ENCODE peak calls at places on chromosomes 3 and 15, in seven cellular contexts. P is GM12878, N is tibial nerve, H is H54, B is upper lobe of left lung, I is transverse colon, E is HCT116. V is an unnamed sample.

GRCh38 chr3:14867936-14868570 is 49.3 kb downstream of the FGD5 start:
- DNase-seq in E (no peak), B (no peak), H (no peak), I (no peak), P (no peak), N (no peak), V (no peak)

GRCh38 chr15:51493892-51494291 is 128.7 kb downstream of the DMXL2 start:
- DNase-seq in N (no peak), H (no peak), I (no peak), E (no peak), P (no peak), B (no peak), V (no peak)

GRCh38 chr3:136250862-136251460 is 821 bp downstream of the PCCB start:
- DNase-seq in E (no peak), N (peak; percentile 53), I (peak; percentile 69), H (no peak), B (peak; percentile 82), P (peak; percentile 16), V (peak; percentile 74)

GRCh38 chr3:38088679-38089078 is 48.2 kb downstream of the ACAA1 start:
- DNase-seq in N (no peak), I (no peak), P (no peak), B (no peak), H (no peak), E (no peak), V (no peak)

GRCh38 chr3:128313181-128313725 is 153.4 kb downstream of the DNAJB8 start:
- DNase-seq in I (no peak), B (no peak), E (no peak), N (no peak), H (no peak), P (no peak), V (no peak)

GRCh38 chr3:195263193-195263924 is 7.6 kb downstream of the XXYLT1 start:
- DNase-seq in H (no peak), B (no peak), N (no peak), I (no peak), P (no peak), E (no peak), V (no peak)

GRCh38 chr3:103295974-103296570 is 861.3 kb downstream of the ZPLD1 start:
- DNase-seq in H (no peak), E (peak; percentile 19), P (no peak), N (no peak), I (no peak), B (no peak), V (no peak)

GRCh38 chr3:134242649-134243637 is 7.7 kb downstream of the RYK start:
- DNase-seq in N (peak; percentile 18), E (peak; percentile 47), I (no peak), B (no peak), P (no peak), H (peak; percentile 40), V (no peak)

GRCh38 chr3:128770387-128770786 is 44.4 kb downstream of the RAB7A start:
- DNase-seq in E (no peak), B (no peak), H (no peak), P (no peak), N (no peak), I (no peak), V (no peak)

GRCh38 chr3:14680716-14681115 is 5.8 kb downstream of the C3orf20 start:
- DNase-seq in B (no peak), P (no peak), E (no peak), H (no peak), I (no peak), N (no peak), V (no peak)

GRCh38 chr15:37038036-37038715 is 62.2 kb downstream of the MEIS2 start:
- DNase-seq in P (no peak), E (no peak), B (no peak), N (no peak), H (no peak), I (no peak), V (no peak)

GRCh38 chr15:45377630-45378148 is 655 bp downstream of the GATM start:
- DNase-seq in I (peak; percentile 46), H (no peak), N (peak; percentile 18), B (no peak), E (no peak), P (no peak), V (peak; percentile 69)

GRCh38 chr3:64827391-64827790 is 139.6 kb upstream of the ADAMTS9 start:
- DNase-seq in P (no peak), I (no peak), B (no peak), N (no peak), H (no peak), E (no peak), V (no peak)

GRCh38 chr3:197541756-197542539 is 13.8 kb downstream of the BDH1 start:
- DNase-seq in H (peak; percentile 93), N (peak; percentile 58), I (no peak), B (no peak), P (no peak), E (no peak), V (no peak)

DNA sequence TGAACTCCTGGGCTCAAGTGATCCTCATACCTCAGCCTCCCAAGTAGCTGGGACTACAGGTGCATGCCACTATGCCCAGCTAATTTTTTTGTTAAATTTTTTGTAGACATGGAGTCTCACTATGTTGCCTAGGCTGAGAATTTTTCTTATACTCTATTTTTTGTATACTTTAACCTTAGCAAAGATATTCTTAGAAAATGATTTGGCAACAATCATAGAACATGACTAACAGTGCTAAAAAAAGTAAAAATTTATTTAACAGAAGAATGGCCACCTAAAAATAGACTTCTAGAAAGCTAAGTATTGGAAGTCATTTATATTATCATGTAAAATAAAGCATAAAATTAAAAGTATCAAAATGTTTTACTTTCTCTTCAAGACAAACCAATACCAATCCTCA is 322.3 kb downstream of the PLCL2 start:
- DNase-seq in P (no peak), H (no peak), E (no peak), B (no peak), N (no peak), I (no peak), V (no peak)
- TF ChIP-seq POLR2A in P (no peak), H (no peak), E (no peak), B (no peak), N (no peak), I (no peak), V (no peak)

GRCh38 chr15:101251830-101252820 is at the start of gene CHSY1:
- DNase-seq in P (peak; percentile 57), B (peak; percentile 90), H (peak; percentile 71), I (peak; percentile 93), N (peak; percentile 91), E (peak; percentile 76), V (peak; percentile 94)
- TF ChIP-seq POLR2A in P (peak; percentile 87), B (peak; percentile 61), H (peak; percentile 92), I (peak; percentile 67), N (peak; percentile 78), E (peak; percentile 51), V (peak; percentile 18)

DNA sequence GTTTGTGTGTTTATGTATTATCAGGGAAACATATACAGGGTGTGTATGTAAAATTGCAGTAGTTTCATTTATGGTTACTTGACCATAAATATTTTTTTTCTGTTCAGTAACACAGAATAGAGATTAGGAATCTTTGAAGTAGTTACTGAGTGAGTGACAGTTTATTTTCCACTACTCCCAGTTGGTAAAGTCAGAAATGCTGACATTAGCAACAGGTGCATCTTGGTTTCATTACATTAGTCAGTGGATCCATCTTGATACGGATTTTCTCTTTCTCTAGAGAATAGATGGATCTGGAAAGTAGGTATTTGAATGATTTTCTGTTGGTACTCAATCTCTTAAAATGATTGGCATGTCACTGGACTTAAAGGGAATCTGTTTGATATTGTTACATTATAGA is 6.0 kb downstream of the UBE2E2 start:
- DNase-seq in I (no peak), H (no peak), E (no peak), B (no peak), N (no peak), P (no peak), V (no peak)
- TF ChIP-seq POLR2A in I (no peak), H (no peak), E (no peak), B (no peak), N (no peak), P (no peak), V (no peak)

GRCh38 chr3:149971403-149972075 is 844 bp upstream of the PFN2 start:
- DNase-seq in N (peak; percentile 39), B (peak; percentile 54), I (peak; percentile 58), H (peak; percentile 34), E (peak; percentile 49), P (no peak), V (peak; percentile 66)

GRCh38 chr3:149968216-149968615 is 2.5 kb downstream of the PFN2 start:
- DNase-seq in P (no peak), E (no peak), H (no peak), I (no peak), B (no peak), N (no peak), V (no peak)

GRCh38 chr3:149969945-149970715 is 565 bp downstream of the PFN2 start:
- DNase-seq in E (peak; percentile 73), B (peak; percentile 84), N (peak; percentile 63), I (peak; percentile 92), H (peak; percentile 17), P (peak; percentile 39), V (peak; percentile 85)

GRCh38 chr3:149969110-149969944 is 1.4 kb downstream of the PFN2 start:
- DNase-seq in E (peak; percentile 57), I (peak; percentile 31), H (peak; percentile 40), P (no peak), N (peak; percentile 57), B (peak; percentile 32), V (peak; percentile 28)

GRCh38 chr3:149970716-149971402 is at the start of gene PFN2:
- DNase-seq in N (peak; percentile 28), B (peak; percentile 48), E (peak; percentile 37), I (peak; percentile 70), H (peak; percentile 40), P (no peak), V (peak; percentile 73)
- TF ChIP-seq POLR2A in N (no peak), B (no peak), E (no peak), I (peak; percentile 34), H (peak; percentile 77), P (peak; percentile 53), V (no peak)

GRCh38 chr3:16547958-16548357 is 34.5 kb upstream of the RFTN1 start:
- DNase-seq in N (no peak), B (no peak), H (no peak), E (no peak), I (no peak), P (no peak), V (no peak)
- TF ChIP-seq POLR2A in N (no peak), B (no peak), H (no peak), E (no peak), I (no peak), P (no peak), V (no peak)

DNA sequence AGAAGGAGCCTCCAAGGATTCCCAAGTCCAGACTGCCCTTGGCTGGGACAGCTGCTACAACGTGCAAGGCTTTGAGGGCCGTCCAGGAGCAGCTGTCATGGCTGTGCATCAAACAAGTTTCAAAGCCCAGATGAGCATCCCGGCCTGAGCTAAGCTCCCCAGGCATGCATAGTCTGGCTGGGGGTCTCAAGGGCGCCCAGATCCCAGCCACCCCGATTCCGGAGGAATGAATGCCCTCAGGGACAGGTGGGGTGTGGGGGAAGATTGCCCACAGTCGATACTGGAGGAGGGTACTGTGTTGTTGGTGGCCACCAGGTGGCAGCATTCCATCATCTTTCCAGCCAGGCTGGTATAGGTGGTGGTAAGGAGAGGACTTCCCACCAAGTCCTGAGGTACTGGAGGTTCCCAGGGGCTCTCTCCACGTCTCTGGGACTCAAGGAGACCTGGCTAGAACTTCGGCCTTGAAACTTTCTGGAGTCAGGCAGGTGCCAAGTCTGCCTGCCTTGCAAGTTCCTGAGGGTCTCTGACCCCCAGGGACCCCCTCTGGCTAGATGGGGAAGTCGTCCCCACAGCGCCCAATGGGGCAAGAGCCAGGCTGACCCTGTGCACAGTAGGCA is 32.8 kb downstream of the RBM5 start:
- DNase-seq in E (peak; percentile 56), N (peak; percentile 57), P (peak; percentile 16), H (peak; percentile 95), B (peak; percentile 65), I (peak; percentile 81), V (peak; percentile 71)
- TF ChIP-seq POLR2A in E (no peak), N (no peak), P (peak; percentile 72), H (no peak), B (no peak), I (no peak), V (no peak)